ENCODE peak calls at places on chromosome 11, in four cellular contexts. One of them, this sample, is unnamed.

GRCh38 chr11:131246589-131247164 is 123.7 kb upstream of the NTM start:
- DNase-seq in EL: no peak
- DNase-seq in lung: peak; percentile 34
- DNase-seq in COLO829: no peak
- DNase-seq in this sample: peak; percentile 91

GRCh38 chr11:111819161-111820058 is 52.0 kb downstream of the ALG9 start:
- DNase-seq in lung: no peak
- DNase-seq in COLO829: no peak
- DNase-seq in EL: peak; percentile 55
- DNase-seq in this sample: no peak

GRCh38 chr11:65316311-65316978 is 1.8 kb downstream of the CDC42EP2 start:
- DNase-seq in COLO829: no peak
- DNase-seq in EL: peak; percentile 94
- DNase-seq in lung: peak; percentile 48
- DNase-seq in this sample: peak; percentile 37

GRCh38 chr11:18329196-18329870 is 7.0 kb downstream of the GTF2H1 start:
- DNase-seq in EL: no peak
- DNase-seq in lung: no peak
- DNase-seq in COLO829: no peak
- DNase-seq in this sample: no peak

GRCh38 chr11:64659417-64660144 is 63.4 kb downstream of the NRXN2 start:
- DNase-seq in lung: no peak
- DNase-seq in COLO829: no peak
- DNase-seq in EL: peak; percentile 98
- DNase-seq in this sample: peak; percentile 46

GRCh38 chr11:1877211-1878133 is 14.2 kb downstream of the PRR33 start:
- DNase-seq in EL: no peak
- DNase-seq in COLO829: no peak
- DNase-seq in lung: no peak
- DNase-seq in this sample: peak; percentile 36

GRCh38 chr11:3020011-3020410 is 27.9 kb upstream of the NAP1L4 start:
- DNase-seq in lung: no peak
- DNase-seq in EL: no peak
- DNase-seq in COLO829: no peak
- DNase-seq in this sample: no peak

GRCh38 chr11:10750838-10751580 is at the start of gene CTR9:
- DNase-seq in COLO829: peak; percentile 72
- DNase-seq in EL: peak; percentile 92
- DNase-seq in lung: peak; percentile 94
- DNase-seq in this sample: peak; percentile 96

This sample was measured in mesendoderm.